ENCODE peak calls at places on chromosomes 3 and 15, in nine cellular contexts. I is progenitor cell of endocrine pancreas; L is iris pigment epithelial cell; A is activated effector memory CD4-positive, alpha-beta T cell treated with anti-CD3 and anti-CD28 coated beads, Interleukin-2, amount 50 U/mL, for 16 hours; N is nephron progenitor cell; Z is AG04450; W is kidney epithelial cell; Q is upper lobe of right lung; Y is NCI-H2081. J is an unnamed sample.

GRCh38 chr3:129794319-129795201 is 99.0 kb downstream of the TMCC1 start:
- DNase-seq in Z (no peak), L (peak), I (peak), Y (peak), W (peak), N (peak), A (no peak), Q (peak), J (peak)

GRCh38 chr3:149460123-149460522 is 14.4 kb upstream of the TM4SF4 start:
- DNase-seq in N (no peak), Y (no peak), W (no peak), Z (no peak), L (no peak), I (no peak), Q (no peak), A (no peak), J (no peak)

GRCh38 chr3:4138150-4138783 is 164.9 kb upstream of the SETMAR start:
- DNase-seq in Q (no peak), Z (no peak), A (no peak), L (no peak), W (no peak), N (no peak), I (no peak), Y (no peak), J (no peak)

GRCh38 chr3:5080779-5081550 is 41.1 kb upstream of the ARL8B start:
- DNase-seq in N (no peak), W (no peak), Q (peak), I (no peak), A (no peak), L (no peak), Z (no peak), Y (no peak), J (no peak)

GRCh38 chr15:42502472-42502871 is 7.0 kb downstream of the SNAP23 start:
- DNase-seq in I (no peak), A (no peak), Y (no peak), Q (no peak), L (no peak), N (no peak), Z (no peak), W (no peak), J (no peak)

GRCh38 chr15:101108458-101108775 is 143.4 kb downstream of the CHSY1 start:
- DNase-seq in I (no peak), Q (no peak), L (no peak), Z (no peak), A (no peak), N (no peak), W (no peak), Y (no peak), J (no peak)

GRCh38 chr15:93486407-93487117 is 397.6 kb upstream of the RGMA start:
- DNase-seq in A (no peak), I (no peak), W (no peak), Z (no peak), Y (no peak), L (no peak), Q (no peak), N (no peak), J (no peak)

GRCh38 chr15:73375755-73376305 is 7.1 kb upstream of the HCN4 start:
- DNase-seq in Y (peak), Z (no peak), L (no peak), Q (no peak), N (no peak), I (no peak), W (no peak), A (no peak), J (no peak)

GRCh38 chr15:101000271-101000681 is 81.1 kb downstream of the LRRK1 start:
- DNase-seq in N (no peak), Z (no peak), Q (no peak), I (no peak), W (no peak), L (peak), Y (no peak), A (no peak), J (peak)

GRCh38 chr15:51334011-51334426 is 4.4 kb downstream of the CYP19A1 start:
- DNase-seq in Z (no peak), Y (no peak), N (no peak), A (no peak), L (peak), Q (no peak), I (no peak), W (no peak), J (no peak)

GRCh38 chr3:159102001-159102400 is 300.1 kb downstream of the MFSD1 start:
- DNase-seq in I (no peak), L (no peak), Z (no peak), N (no peak), Y (no peak), A (no peak), Q (no peak), W (no peak), J (no peak)

GRCh38 chr3:129615751-129616281 is 9.3 kb upstream of the PLXND1 start:
- DNase-seq in Z (no peak), Y (no peak), N (no peak), A (no peak), W (no peak), Q (peak), I (no peak), L (no peak), J (no peak)

GRCh38 chr15:38168472-38169057 is 84.1 kb upstream of the SPRED1 start:
- DNase-seq in A (no peak), N (no peak), W (no peak), Z (no peak), Q (no peak), I (no peak), Y (no peak), L (no peak), J (no peak)

GRCh38 chr3:115100172-115100571 is 46.9 kb downstream of the ZBTB20 start:
- DNase-seq in L (peak), I (no peak), N (no peak), A (no peak), Z (peak), Q (no peak), W (peak), Y (peak), J (peak)

GRCh38 chr3:125367403-125368230 is 7.5 kb downstream of the ZNF148 start:
- DNase-seq in N (no peak), I (no peak), Q (no peak), W (no peak), Z (no peak), Y (no peak), L (peak), A (no peak), J (no peak)

GRCh38 chr3:12489832-12490231 is 5.6 kb downstream of the TSEN2 start:
- DNase-seq in W (no peak), I (no peak), Y (no peak), A (no peak), Q (no peak), N (no peak), Z (no peak), L (peak), J (no peak)

GRCh38 chr15:66126057-66126855 is 127.3 kb downstream of the MEGF11 start:
- DNase-seq in A (no peak), W (no peak), Q (no peak), N (peak), Y (no peak), L (no peak), Z (no peak), I (no peak), J (no peak)

GRCh38 chr15:85125056-85125661 is 143.5 kb downstream of the PDE8A start:
- DNase-seq in Z (no peak), A (no peak), W (peak), Y (no peak), Q (no peak), L (peak), N (no peak), I (no peak), J (peak)

GRCh38 chr15:95669146-95669922 is 661.2 kb upstream of the NR2F2 start:
- DNase-seq in I (no peak), W (no peak), Q (no peak), L (peak), Z (no peak), N (peak), A (no peak), Y (no peak), J (no peak)

GRCh38 chr3:195054311-195054710 is 216.6 kb downstream of the XXYLT1 start:
- DNase-seq in N (no peak), A (peak), Z (no peak), I (no peak), Q (no peak), Y (no peak), W (no peak), L (no peak), J (no peak)

GRCh38 chr3:11346416-11346815 is 74.2 kb downstream of the ATG7 start:
- DNase-seq in Y (no peak), I (no peak), W (peak), A (no peak), N (no peak), Q (no peak), Z (peak), L (peak), J (no peak)

GRCh38 chr3:10194328-10195071 is 29.8 kb downstream of the IRAK2 start:
- DNase-seq in W (no peak), Q (no peak), N (no peak), A (peak), Y (no peak), I (no peak), Z (no peak), L (no peak), J (no peak)

GRCh38 chr15:95170587-95171380 is 939.4 kb downstream of the MCTP2 start:
- DNase-seq in Z (no peak), Q (no peak), L (no peak), Y (no peak), A (no peak), I (no peak), N (peak), W (no peak), J (no peak)

GRCh38 chr15:39783244-39783820 is 691 bp upstream of the FSIP1 start:
- DNase-seq in A (no peak), L (no peak), I (no peak), W (no peak), Y (no peak), N (no peak), Z (no peak), Q (no peak), J (no peak)

GRCh38 chr3:71062037-71062919 is 521.2 kb downstream of the FOXP1 start:
- DNase-seq in Q (no peak), I (no peak), Z (no peak), Y (no peak), L (peak), A (no peak), W (no peak), N (no peak), J (no peak)

GRCh38 chr3:81728766-81729544 is 32.5 kb downstream of the GBE1 start:
- DNase-seq in W (peak), Y (no peak), A (no peak), Q (no peak), N (no peak), I (no peak), Z (no peak), L (peak), J (no peak)

GRCh38 chr3:124993462-124993861 is 58.9 kb upstream of the MUC13 start:
- DNase-seq in W (no peak), Y (no peak), I (no peak), L (no peak), Q (no peak), Z (no peak), N (no peak), A (no peak), J (no peak)